ENCODE peak calls at places on chromosomes 5 and 9, in six cellular contexts. X is IMR-90, T is neuronal stem cell, L is mesenchymal stem cell, C is H1, B is H9. V is an unnamed sample.

GRCh38 chr5:431001-431710 is 11.8 kb upstream of the EXOC3 start:
- DNase-seq in X (peak; percentile 48), T (peak; percentile 45), L (peak; percentile 70), C (peak; percentile 84), B (peak; percentile 82), V (peak; percentile 68)

GRCh38 chr5:12204761-12205160 is 300.5 kb upstream of the CTNND2 start:
- DNase-seq in X (no peak), T (no peak), L (no peak), C (no peak), B (no peak), V (no peak)

GRCh38 chr9:80501635-80502034 is 929.9 kb downstream of the TLE4 start:
- DNase-seq in X (peak; percentile 67), T (no peak), L (peak; percentile 79), C (no peak), B (no peak), V (no peak)

GRCh38 chr5:386432-387341 is 56.3 kb upstream of the EXOC3 start:
- DNase-seq in X (peak; percentile 76), T (no peak), L (peak; percentile 87), C (no peak), B (no peak), V (peak; percentile 94)

GRCh38 chr9:17613723-17614122 is 34.9 kb downstream of the SH3GL2 start:
- DNase-seq in X (peak; percentile 82), T (no peak), L (peak; percentile 69), C (no peak), B (no peak), V (no peak)

GRCh38 chr5:111857067-111857466 is 100.1 kb upstream of the NREP start:
- DNase-seq in X (no peak), T (no peak), L (no peak), C (no peak), B (no peak), V (no peak)

GRCh38 chr5:154985126-154985525 is 28.4 kb upstream of the KIF4B start:
- DNase-seq in X (no peak), T (no peak), L (no peak), C (no peak), B (no peak), V (no peak)

GRCh38 chr9:98611986-98612505 is 96.7 kb downstream of the GABBR2 start:
- DNase-seq in X (no peak), T (no peak), L (no peak), C (no peak), B (no peak), V (no peak)

GRCh38 chr5:77946381-77947050 is 170.4 kb upstream of the TBCA start:
- DNase-seq in X (no peak), T (no peak), L (no peak), C (no peak), B (no peak), V (no peak)

GRCh38 chr5:51573835-51574234 is 190.6 kb downstream of the ISL1 start:
- DNase-seq in X (no peak), T (no peak), L (no peak), C (no peak), B (no peak), V (no peak)

GRCh38 chr5:139709587-139710369 is 61.6 kb downstream of the CXXC5 start:
- DNase-seq in X (no peak), T (peak; percentile 61), L (peak; percentile 41), C (peak; percentile 90), B (peak; percentile 86), V (no peak)

GRCh38 chr5:169826618-169827017 is 153.7 kb downstream of the INSYN2B start:
- DNase-seq in X (no peak), T (no peak), L (no peak), C (no peak), B (no peak), V (no peak)

GRCh38 chr9:81549500-81550206 is 139.7 kb downstream of the TLE1 start:
- DNase-seq in X (no peak), T (no peak), L (no peak), C (no peak), B (peak; percentile 39), V (no peak)

GRCh38 chr9:4306066-4306787 is 6.4 kb upstream of the GLIS3 start:
- DNase-seq in X (peak; percentile 61), T (no peak), L (peak; percentile 59), C (no peak), B (no peak), V (peak; percentile 89)

GRCh38 chr5:132777209-132778069 is at the start of gene SEPTIN8:
- DNase-seq in X (no peak), T (peak; percentile 63), L (peak; percentile 57), C (peak; percentile 73), B (peak; percentile 53), V (peak; percentile 61)

GRCh38 chr5:149157330-149157729 is 16.0 kb downstream of the ABLIM3 start:
- DNase-seq in X (no peak), T (no peak), L (no peak), C (no peak), B (no peak), V (no peak)

GRCh38 chr9:136438909-136439549 is 616 bp downstream of the INPP5E start:
- DNase-seq in X (peak; percentile 11), T (no peak), L (peak; percentile 52), C (peak; percentile 74), B (peak; percentile 48), V (peak; percentile 28)

GRCh38 chr9:133513214-133514088 is 11.3 kb downstream of the MYMK start:
- DNase-seq in X (no peak), T (no peak), L (no peak), C (no peak), B (no peak), V (no peak)

GRCh38 chr9:101027733-101028345 is 688 bp upstream of the PLPPR1 start:
- DNase-seq in X (no peak), T (peak; percentile 5), L (no peak), C (no peak), B (no peak), V (no peak)

GRCh38 chr9:95017062-95017461 is 290.6 kb downstream of the AOPEP start:
- DNase-seq in X (peak; percentile 73), T (no peak), L (no peak), C (no peak), B (no peak), V (no peak)

GRCh38 chr5:61202213-61202612 is 39.9 kb upstream of the SMIM15 start:
- DNase-seq in X (peak; percentile 66), T (no peak), L (no peak), C (no peak), B (no peak), V (no peak)

GRCh38 chr9:86176468-86176867 is 77.1 kb upstream of the GOLM1 start:
- DNase-seq in X (no peak), T (no peak), L (no peak), C (no peak), B (no peak), V (no peak)
- H2AFZ ChIP-seq in X (no peak overlapping the region), T (no peak overlapping the region), L (no peak overlapping the region), C (no peak overlapping the region), B (no peak overlapping the region), V (no peak overlapping the region)

GRCh38 chr5:55624841-55625602 is 87.1 kb downstream of the SLC38A9 start:
- DNase-seq in X (no peak), T (no peak), L (no peak), C (peak; percentile 61), B (peak; percentile 61), V (peak; percentile 11)
- H2AK5ac ChIP-seq in X (no peak overlapping the region), T (no peak overlapping the region), L (no peak overlapping the region), C (no peak overlapping the region), B (no peak overlapping the region), V (peak overlapping the region; percentile 100)

GRCh38 chr5:2133936-2134335 is 251.2 kb upstream of the IRX4 start:
- DNase-seq in X (no peak), T (no peak), L (no peak), C (no peak), B (peak; percentile 10), V (no peak)

GRCh38 chr5:2134543-2135299 is 252.0 kb upstream of the IRX4 start:
- DNase-seq in X (no peak), T (no peak), L (no peak), C (no peak), B (peak; percentile 12), V (no peak)

GRCh38 chr5:2131826-2132496 is 249.2 kb upstream of the IRX4 start:
- DNase-seq in X (no peak), T (no peak), L (no peak), C (no peak), B (no peak), V (no peak)

GRCh38 chr5:2132497-2132847 is 249.7 kb upstream of the IRX4 start:
- DNase-seq in X (no peak), T (no peak), L (no peak), C (no peak), B (peak; percentile 24), V (no peak)

DNA sequence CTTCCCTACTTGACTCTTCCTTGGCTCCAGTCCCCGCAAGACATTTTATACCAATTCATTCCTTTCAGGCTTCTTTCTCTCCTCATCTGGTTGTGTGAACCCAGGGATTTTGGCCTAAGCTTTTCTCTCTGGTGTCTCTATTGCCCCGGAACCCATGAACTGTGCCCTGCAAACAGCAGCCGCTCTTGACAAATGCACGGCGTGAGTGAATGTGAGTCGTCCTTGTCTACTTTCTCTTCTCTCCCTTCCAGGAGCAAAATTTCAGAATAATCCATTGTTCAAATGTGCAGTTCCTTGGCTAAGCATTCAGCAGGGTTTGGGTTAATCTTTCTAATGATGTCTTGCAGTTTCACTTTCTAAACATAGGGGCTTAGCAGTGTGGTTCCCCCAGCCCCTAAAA is 250.4 kb upstream of the IRX4 start:
- DNase-seq in X (no peak), T (no peak), L (no peak), C (no peak), B (no peak), V (no peak)
- H4K91ac ChIP-seq in X (no peak overlapping the region), T (no peak overlapping the region), L (no peak overlapping the region), C (no peak overlapping the region), B (no peak overlapping the region), V (no peak overlapping the region)

DNA sequence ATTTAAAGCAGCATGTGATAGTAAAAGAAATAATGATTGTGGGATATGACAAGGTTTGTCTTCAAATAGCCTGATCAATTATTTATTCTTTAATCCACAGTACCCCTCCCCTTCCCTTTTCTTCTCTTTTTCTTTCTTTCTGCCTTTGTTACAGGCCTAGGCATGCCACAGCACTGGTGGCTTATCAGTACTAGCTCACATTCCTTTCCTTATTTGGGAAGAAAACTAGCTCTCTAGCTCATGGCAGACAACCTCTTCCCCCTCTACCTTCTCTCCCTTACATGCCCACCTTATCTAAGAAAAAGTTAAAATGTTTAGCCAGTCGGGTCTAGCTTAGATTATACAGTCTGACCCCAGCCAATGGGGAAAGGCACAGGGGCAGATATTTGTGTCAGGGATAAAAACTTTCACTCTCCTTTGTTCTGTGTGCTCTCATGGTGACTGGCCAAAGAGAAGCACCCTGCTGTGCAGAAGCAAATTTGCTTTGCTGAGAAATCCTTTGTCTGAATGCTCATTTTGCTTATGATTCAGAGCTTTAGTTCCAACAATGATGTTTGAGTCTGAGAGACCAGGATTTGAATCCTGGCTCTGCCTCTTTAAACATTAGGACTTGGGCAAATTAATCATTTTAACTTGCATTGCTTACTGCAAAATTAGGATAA is 75.8 kb upstream of the CDH12 start:
- DNase-seq in X (no peak), T (peak; percentile 9), L (no peak), C (peak; percentile 48), B (peak; percentile 35), V (no peak)
- H2AFZ ChIP-seq in X (no peak overlapping the region), T (peak overlapping the region; percentile 76), L (no peak overlapping the region), C (peak overlapping the region; percentile 26), B (no peak overlapping the region), V (no peak overlapping the region)

GRCh38 chr5:142171270-142171669 is 62.7 kb downstream of the NDFIP1 start:
- DNase-seq in X (no peak), T (no peak), L (no peak), C (no peak), B (no peak), V (no peak)
- H2AK5ac ChIP-seq in X (no peak overlapping the region), T (no peak overlapping the region), L (no peak overlapping the region), C (peak overlapping the region; percentile 16), B (no peak overlapping the region), V (no peak overlapping the region)